ENCODE peak calls at places on chromosomes 12 and 14, in eight cellular contexts. Z, O, T, R, N, I, M and P are unnamed samples.

GRCh38 chr12:78448692-78449091 is 415.9 kb upstream of the SYT1 start:
- DNase-seq in Z (no peak), O (no peak), T (no peak), R (no peak), N (no peak), I (no peak), M (no peak), P (no peak)

GRCh38 chr14:46487582-46488350 is 163.8 kb downstream of the RPL10L start:
- DNase-seq in Z (no peak), O (no peak), T (no peak), R (no peak), N (no peak), I (no peak), M (no peak), P (no peak)

GRCh38 chr12:32944195-32944594 is 47.6 kb upstream of the PKP2 start:
- DNase-seq in Z (no peak), O (no peak), T (no peak), R (no peak), N (no peak), I (no peak), M (no peak), P (no peak)

GRCh38 chr12:32897276-32897615 is 669 bp upstream of the PKP2 start:
- DNase-seq in Z (no peak), O (no peak), T (no peak), R (no peak), N (no peak), I (no peak), M (no peak), P (no peak)

GRCh38 chr12:99043319-99043914 is 398.3 kb downstream of the APAF1 start:
- DNase-seq in Z (peak; percentile 53), O (peak; percentile 72), T (peak; percentile 2), R (peak; percentile 36), N (peak; percentile 51), I (peak; percentile 73), M (peak; percentile 85), P (peak; percentile 20)

GRCh38 chr14:90091393-90091792 is 29.6 kb downstream of the KCNK13 start:
- DNase-seq in Z (no peak), O (no peak), T (no peak), R (no peak), N (no peak), I (no peak), M (no peak), P (no peak)

GRCh38 chr14:89428556-89429196 is 11.6 kb upstream of the FOXN3 start:
- DNase-seq in Z (no peak), O (no peak), T (no peak), R (no peak), N (no peak), I (peak; percentile 57), M (no peak), P (no peak)

GRCh38 chr14:96053600-96054381 is 14.6 kb downstream of the C14orf132 start:
- DNase-seq in Z (no peak), O (no peak), T (no peak), R (peak; percentile 84), N (no peak), I (peak; percentile 89), M (no peak), P (no peak)

GRCh38 chr14:51792819-51793218 is 67.6 kb upstream of the GNG2 start:
- DNase-seq in Z (no peak), O (no peak), T (no peak), R (no peak), N (no peak), I (no peak), M (no peak), P (no peak)

GRCh38 chr14:101442451-101442850 is 118.8 kb upstream of the DIO3 start:
- DNase-seq in Z (no peak), O (no peak), T (peak; percentile 15), R (no peak), N (no peak), I (no peak), M (peak; percentile 75), P (no peak)

GRCh38 chr12:25957898-25958253 is 606 bp upstream of the RASSF8 start:
- DNase-seq in Z (no peak), O (no peak), T (no peak), R (no peak), N (no peak), I (peak; percentile 29), M (no peak), P (no peak)

GRCh38 chr14:22900088-22900799 is 17.2 kb downstream of the REM2 start:
- DNase-seq in Z (no peak), O (no peak), T (peak; percentile 49), R (peak; percentile 44), N (peak; percentile 70), I (no peak), M (peak; percentile 83), P (no peak)

GRCh38 chr12:103852498-103852992 is 11.5 kb upstream of the NT5DC3 start:
- DNase-seq in Z (no peak), O (no peak), T (no peak), R (no peak), N (no peak), I (no peak), M (no peak), P (no peak)

GRCh38 chr12:93279849-93280412 is 97.8 kb upstream of the NUDT4 start:
- DNase-seq in Z (no peak), O (no peak), T (no peak), R (no peak), N (no peak), I (no peak), M (no peak), P (no peak)

GRCh38 chr14:74786916-74787315 is 23.8 kb downstream of the YLPM1 start:
- DNase-seq in Z (no peak), O (no peak), T (no peak), R (no peak), N (no peak), I (no peak), M (no peak), P (no peak)

GRCh38 chr14:63867926-63868921 is 15.4 kb downstream of the SYNE2 start:
- DNase-seq in Z (no peak), O (no peak), T (no peak), R (no peak), N (no peak), I (no peak), M (peak; percentile 84), P (no peak)

GRCh38 chr12:19234991-19235876 is 105.7 kb downstream of the PLEKHA5 start:
- DNase-seq in Z (no peak), O (no peak), T (no peak), R (no peak), N (no peak), I (no peak), M (no peak), P (no peak)

GRCh38 chr12:130878193-130879185 is 6.6 kb downstream of the RAN start:
- DNase-seq in Z (no peak), O (no peak), T (no peak), R (no peak), N (no peak), I (no peak), M (peak; percentile 45), P (no peak)

GRCh38 chr14:61563880-61564622 is 131.3 kb upstream of the HIF1A start:
- DNase-seq in Z (no peak), O (no peak), T (no peak), R (no peak), N (no peak), I (no peak), M (no peak), P (no peak)

GRCh38 chr12:55845785-55846496 is 3.2 kb upstream of the MMP19 start:
- DNase-seq in Z (no peak), O (no peak), T (no peak), R (no peak), N (no peak), I (no peak), M (no peak), P (no peak)

GRCh38 chr12:34295366-34296142 is 273.3 kb downstream of the ALG10 start:
- DNase-seq in Z (peak; percentile 3), O (peak; percentile 10), T (no peak), R (no peak), N (no peak), I (no peak), M (no peak), P (no peak)
- H3K9me3 ChIP-seq in Z (peaks cover 2% of the 10 kb centered on the region), O (no peaks in the 10 kb centered on the region), T (no peaks in the 10 kb centered on the region), R (no peaks in the 10 kb centered on the region), N (no peaks in the 10 kb centered on the region), I (peaks cover 4% of the 10 kb centered on the region), M (no peaks in the 10 kb centered on the region), P (no peaks in the 10 kb centered on the region)

DNA sequence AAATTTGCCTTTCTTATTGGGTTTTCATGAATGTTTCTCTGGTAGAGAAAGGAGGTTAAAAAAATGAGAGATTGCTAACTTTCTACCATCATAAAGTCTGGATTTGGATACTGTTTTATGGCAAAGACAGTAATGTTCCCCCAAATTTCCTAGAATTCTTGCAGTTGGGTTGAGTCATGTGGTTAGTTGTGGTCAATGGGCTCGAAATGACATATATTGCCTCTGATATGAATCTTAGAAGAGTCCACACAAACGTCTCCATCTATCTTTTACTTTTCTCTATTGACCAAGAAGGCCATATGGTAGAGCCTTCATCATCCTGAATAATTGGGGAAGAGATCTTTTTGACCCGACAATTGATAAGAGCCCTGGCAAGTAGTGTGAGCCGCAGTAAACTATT is 119.5 kb upstream of the PMCH start:
- DNase-seq in Z (no peak), O (no peak), T (no peak), R (no peak), N (no peak), I (no peak), M (no peak), P (no peak)
- H3K9me3 ChIP-seq in Z (no peaks in the 10 kb centered on the region), O (no peaks in the 10 kb centered on the region), T (no peaks in the 10 kb centered on the region), R (no peaks in the 10 kb centered on the region), N (no peaks in the 10 kb centered on the region), I (no peaks in the 10 kb centered on the region), M (no peaks in the 10 kb centered on the region), P (no peaks in the 10 kb centered on the region)

DNA sequence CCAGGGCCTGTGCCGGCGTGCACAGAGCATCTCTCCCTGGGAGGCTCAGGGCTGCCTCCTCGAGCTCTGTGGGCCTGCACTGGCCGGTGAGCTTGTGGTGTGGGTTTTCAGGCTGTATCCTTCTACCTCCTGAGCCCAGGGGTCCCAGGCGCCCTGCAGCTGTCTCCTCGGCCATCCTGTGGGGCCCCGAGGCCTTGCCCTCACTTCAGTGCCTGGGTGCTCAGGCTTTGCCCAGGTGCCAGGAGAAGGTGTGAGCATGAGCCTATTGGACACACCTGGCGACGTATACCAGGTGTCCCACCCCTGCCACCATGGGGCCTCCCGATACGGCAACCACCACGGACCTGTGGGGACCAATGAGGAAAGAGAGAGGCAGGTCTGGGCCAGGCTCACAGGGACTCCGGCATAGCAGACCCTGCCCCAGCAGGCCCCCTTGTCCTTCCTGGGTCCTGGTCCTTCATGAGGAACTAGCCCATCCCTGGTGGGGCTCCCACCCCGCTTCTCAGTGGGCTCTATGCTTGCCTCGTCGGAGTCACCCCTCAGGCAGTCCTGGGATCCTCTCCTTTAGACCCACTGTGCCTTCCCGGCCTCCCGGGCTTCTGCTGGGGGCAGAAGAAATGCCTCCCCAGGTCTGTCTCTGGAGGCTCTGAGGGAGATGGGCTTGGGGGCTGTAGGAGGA is 400.2 kb downstream of the TMEM121 start:
- DNase-seq in Z (no peak), O (peak; percentile 38), T (no peak), R (no peak), N (no peak), I (no peak), M (no peak), P (no peak)
- H3K9me3 ChIP-seq in Z (peaks cover 30% of the 10 kb centered on the region), O (peaks cover 26% of the 10 kb centered on the region), T (no peaks in the 10 kb centered on the region), R (peaks cover 5% of the 10 kb centered on the region), N (no peaks in the 10 kb centered on the region), I (peaks cover 8% of the 10 kb centered on the region), M (no peaks in the 10 kb centered on the region), P (no peaks in the 10 kb centered on the region)

DNA sequence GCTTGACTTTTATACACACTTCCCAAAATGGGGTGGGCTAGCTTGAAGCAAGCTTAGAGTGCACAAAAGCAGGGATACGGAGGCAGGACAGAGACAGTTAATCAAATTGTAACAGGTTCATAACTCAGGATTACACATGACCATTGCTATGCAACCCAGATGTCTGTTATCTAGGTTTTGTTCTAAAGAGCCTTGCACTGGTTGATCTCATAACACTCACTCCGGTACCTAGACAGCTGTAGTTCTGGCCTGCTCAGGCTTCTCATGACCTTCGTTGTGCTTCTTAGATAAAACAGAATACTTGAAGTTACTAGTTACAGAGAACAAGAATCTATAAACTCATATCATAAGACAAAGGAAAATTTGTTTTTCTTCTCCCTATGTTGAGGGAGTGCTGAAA is 983.4 kb downstream of the TMEM121 start:
- DNase-seq in Z (no peak), O (no peak), T (no peak), R (no peak), N (no peak), I (no peak), M (no peak), P (no peak)
- H3K9me3 ChIP-seq in Z (no peaks in the 10 kb centered on the region), O (no peaks in the 10 kb centered on the region), T (no peaks in the 10 kb centered on the region), R (no peaks in the 10 kb centered on the region), N (peaks cover 27% of the 10 kb centered on the region), I (no peaks in the 10 kb centered on the region), M (no peaks in the 10 kb centered on the region), P (no peaks in the 10 kb centered on the region)